ENCODE peak calls at places on chromosome 14, in six cellular contexts. F is neuronal stem cell, N is IMR-90, B is mesendoderm, W is H9, T is trophoblast cell. R is an unnamed sample.

GRCh38 chr14:21066882-21067502 is 3.1 kb upstream of the ARHGEF40 start:
- DNase-seq in T (no peak), B (peak), F (no peak), W (no peak), N (no peak), R (no peak)

GRCh38 chr14:72651715-72652114 is 242.2 kb downstream of the DPF3 start:
- DNase-seq in T (no peak), B (no peak), F (no peak), N (no peak), W (no peak), R (peak)

GRCh38 chr14:35406811-35407630 is 2.5 kb upstream of the NFKBIA start:
- DNase-seq in T (peak), F (peak), N (peak), W (no peak), B (peak), R (no peak)

GRCh38 chr14:87286191-87286590 is 706.8 kb downstream of the GALC start:
- DNase-seq in B (no peak), W (no peak), F (no peak), N (no peak), T (peak), R (no peak)

GRCh38 chr14:23362200-23362599 is 2.8 kb downstream of the EFS start:
- DNase-seq in B (peak), W (no peak), F (no peak), T (no peak), N (peak), R (no peak)

GRCh38 chr14:21796912-21797311 is 123.3 kb upstream of the OR4E1 start:
- DNase-seq in F (no peak), N (peak), B (peak), T (no peak), W (peak), R (no peak)

GRCh38 chr14:105061428-105062047 is 3.7 kb downstream of the GPR132 start:
- DNase-seq in W (no peak), B (no peak), T (no peak), F (no peak), N (no peak), R (no peak)

GRCh38 chr14:57060276-57060956 is 208.3 kb downstream of the EXOC5 start:
- DNase-seq in B (peak), N (no peak), F (no peak), W (no peak), T (no peak), R (no peak)

GRCh38 chr14:100781952-100782351 is 44.0 kb upstream of the MEG3 start:
- DNase-seq in T (no peak), W (no peak), N (no peak), F (no peak), B (no peak), R (no peak)

GRCh38 chr14:25055998-25056687 is 6.2 kb upstream of the STXBP6 start:
- DNase-seq in W (no peak), F (no peak), B (no peak), T (no peak), N (peak), R (no peak)

GRCh38 chr14:52429451-52429850 is 115.3 kb downstream of the PTGER2 start:
- DNase-seq in B (no peak), N (no peak), W (no peak), F (no peak), T (no peak), R (no peak)

GRCh38 chr14:53247596-53248370 is 94.7 kb upstream of the DDHD1 start:
- DNase-seq in N (no peak), B (no peak), T (no peak), F (no peak), W (no peak), R (no peak)

GRCh38 chr14:74516451-74517155 is 23.0 kb downstream of the ISCA2 start:
- DNase-seq in B (peak), T (no peak), W (peak), F (no peak), N (peak), R (no peak)

GRCh38 chr14:90539496-90539775 is 142.6 kb downstream of the CALM1 start:
- DNase-seq in N (no peak), W (no peak), T (no peak), F (no peak), B (no peak), R (no peak)

GRCh38 chr14:105846312-105846711 is 319.9 kb downstream of the TMEM121 start:
- DNase-seq in F (no peak), T (no peak), N (no peak), B (no peak), W (no peak), R (no peak)

GRCh38 chr14:22898302-22898894 is 15.4 kb downstream of the REM2 start:
- DNase-seq in W (no peak), N (peak), T (peak), F (no peak), B (no peak), R (no peak)

GRCh38 chr14:53148612-53149202 is 4.4 kb downstream of the DDHD1 start:
- DNase-seq in W (no peak), T (no peak), N (no peak), F (no peak), B (no peak), R (no peak)

GRCh38 chr14:78455896-78456435 is 285.8 kb downstream of the NRXN3 start:
- DNase-seq in F (no peak), B (no peak), T (no peak), W (no peak), N (no peak), R (no peak)

GRCh38 chr14:68733086-68733621 is 59.7 kb downstream of the ZFP36L1 start:
- DNase-seq in N (no peak), B (no peak), W (no peak), F (no peak), T (peak), R (no peak)

DNA sequence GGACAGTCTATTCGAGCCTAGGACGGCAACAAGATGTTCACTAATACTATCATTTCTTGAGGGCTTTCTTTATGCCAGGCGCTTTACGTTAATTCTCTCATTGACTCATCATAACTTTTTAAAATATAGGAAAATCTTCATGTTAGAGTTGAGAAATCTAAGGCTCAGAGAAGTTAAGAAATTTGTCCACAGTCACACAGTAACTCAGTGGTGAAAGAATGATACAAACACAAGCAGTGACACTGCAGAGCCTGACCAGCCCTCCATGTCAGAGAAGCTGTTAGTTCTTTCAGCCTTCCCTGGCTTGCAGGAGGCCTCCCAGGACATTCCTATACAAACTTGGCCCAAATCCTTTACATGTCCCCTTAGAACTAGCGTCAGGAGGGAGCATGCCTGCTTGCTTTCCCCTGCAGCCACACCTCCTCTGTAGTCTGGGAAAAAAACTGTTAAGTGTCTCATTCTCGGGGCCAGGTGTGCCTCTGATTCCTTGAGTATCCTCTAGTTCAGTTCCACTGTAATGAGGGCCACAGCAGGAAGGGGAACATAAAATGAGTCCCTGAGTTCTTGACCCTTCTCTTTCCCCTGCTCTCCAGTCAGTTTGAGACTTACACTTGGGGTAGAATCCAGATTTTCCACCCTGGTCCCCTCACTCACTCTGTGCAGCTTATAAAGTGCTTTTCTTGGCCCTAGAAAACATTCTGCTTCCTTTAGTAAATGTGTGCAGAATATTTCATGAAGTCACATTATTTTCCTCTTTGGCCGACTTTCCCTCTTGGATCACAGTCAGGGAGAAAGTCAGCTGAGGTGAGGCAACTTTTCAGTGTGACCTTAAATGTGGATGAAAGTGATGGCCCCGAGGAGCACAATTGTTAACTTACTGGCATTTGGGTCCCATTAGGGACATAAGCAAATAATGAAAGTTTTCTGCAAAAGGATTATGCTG is 152.2 kb upstream of the HIF1A start:
- DNase-seq in W (no peak), B (no peak), N (no peak), T (no peak), F (no peak), R (no peak)
- H4K8ac ChIP-seq in W (no peak), B (no peak), N (peak), T (peak), F (no peak), R (no peak)

GRCh38 chr14:50667491-50668007 is 557 bp downstream of the SAV1 start:
- DNase-seq in B (peak), W (peak), T (peak), N (no peak), F (peak), R (no peak)
- H2BK120ac ChIP-seq in B (no peak), W (no peak), T (peak), N (peak), F (no peak), R (no peak)

GRCh38 chr14:50953497-50953896 is 9.2 kb upstream of the PYGL start:
- DNase-seq in T (no peak), B (no peak), W (no peak), N (no peak), F (no peak), R (no peak)

GRCh38 chr14:50955373-50956043 is 11.2 kb upstream of the PYGL start:
- DNase-seq in F (no peak), N (peak), T (peak), W (peak), B (peak), R (no peak)

GRCh38 chr14:50957296-50957695 is 13.0 kb upstream of the PYGL start:
- DNase-seq in W (no peak), B (no peak), T (no peak), F (no peak), N (peak), R (no peak)

GRCh38 chr14:50951032-50951431 is 6.7 kb upstream of the PYGL start:
- DNase-seq in T (no peak), F (no peak), N (no peak), W (no peak), B (no peak), R (no peak)

GRCh38 chr14:50954811-50955372 is 10.6 kb upstream of the PYGL start:
- DNase-seq in T (no peak), W (no peak), N (peak), B (peak), F (no peak), R (no peak)
- H4K8ac ChIP-seq in T (no peak), W (no peak), N (peak), B (no peak), F (no peak), R (no peak)

GRCh38 chr14:92651106-92651792 is 97.2 kb downstream of the LGMN start:
- DNase-seq in N (no peak), T (no peak), B (no peak), W (no peak), F (no peak), R (no peak)
- H2BK120ac ChIP-seq in N (peak), T (peak), B (no peak), W (no peak), F (no peak), R (no peak)

GRCh38 chr14:102958461-102958860 is 36.0 kb downstream of the AMN start:
- DNase-seq in T (no peak), F (no peak), B (no peak), W (no peak), N (no peak), R (no peak)
- H4K8ac ChIP-seq in T (no peak), F (no peak), B (no peak), W (no peak), N (no peak), R (no peak)

R was measured in H1.